ENCODE peak calls at places on chromosomes 2 and 18, in five cellular contexts. One of them, this sample, is unnamed.

GRCh38 chr2:102004588-102004987 is 12.8 kb downstream of the IL1R2 start:
- DNase-seq in PC-3: no peak
- DNase-seq in CD4-positive, alpha-beta T cell: no peak
- DNase-seq in activated naive CD4-positive, alpha-beta T cell: no peak
- DNase-seq in skeletal muscle cell: no peak
- DNase-seq in this sample: no peak

GRCh38 chr2:132403176-132403575 is 13.4 kb upstream of the GPR39 start:
- DNase-seq in PC-3: no peak
- DNase-seq in CD4-positive, alpha-beta T cell: no peak
- DNase-seq in activated naive CD4-positive, alpha-beta T cell: no peak
- DNase-seq in skeletal muscle cell: no peak
- DNase-seq in this sample: no peak

GRCh38 chr18:55555628-55556027 is 32.4 kb downstream of the TCF4 start:
- DNase-seq in PC-3: no peak
- DNase-seq in CD4-positive, alpha-beta T cell: no peak
- DNase-seq in activated naive CD4-positive, alpha-beta T cell: no peak
- DNase-seq in skeletal muscle cell: no peak
- DNase-seq in this sample: no peak

GRCh38 chr2:96626553-96626942 is 11.6 kb downstream of the KANSL3 start:
- DNase-seq in PC-3: no peak
- DNase-seq in CD4-positive, alpha-beta T cell: no peak
- DNase-seq in activated naive CD4-positive, alpha-beta T cell: no peak
- DNase-seq in skeletal muscle cell: no peak
- DNase-seq in this sample: no peak

GRCh38 chr2:199488772-199489400 is 31.1 kb upstream of the SATB2 start:
- DNase-seq in PC-3: peak; percentile 78
- DNase-seq in CD4-positive, alpha-beta T cell: no peak
- DNase-seq in activated naive CD4-positive, alpha-beta T cell: no peak
- DNase-seq in skeletal muscle cell: peak; percentile 9
- DNase-seq in this sample: peak; percentile 7

GRCh38 chr18:59196161-59196560 is 23.8 kb upstream of the GRP start:
- DNase-seq in PC-3: no peak
- DNase-seq in CD4-positive, alpha-beta T cell: no peak
- DNase-seq in activated naive CD4-positive, alpha-beta T cell: no peak
- DNase-seq in skeletal muscle cell: no peak
- DNase-seq in this sample: no peak

GRCh38 chr2:216904554-216904953 is 44.7 kb upstream of the TNP1 start:
- DNase-seq in PC-3: no peak
- DNase-seq in CD4-positive, alpha-beta T cell: no peak
- DNase-seq in activated naive CD4-positive, alpha-beta T cell: no peak
- DNase-seq in skeletal muscle cell: no peak
- DNase-seq in this sample: no peak

GRCh38 chr2:180730976-180731375 is 249.4 kb upstream of the UBE2E3 start:
- DNase-seq in PC-3: peak; percentile 94
- DNase-seq in CD4-positive, alpha-beta T cell: no peak
- DNase-seq in activated naive CD4-positive, alpha-beta T cell: no peak
- DNase-seq in skeletal muscle cell: peak; percentile 38
- DNase-seq in this sample: no peak

GRCh38 chr18:34028341-34028740 is 196.4 kb downstream of the NOL4 start:
- DNase-seq in PC-3: no peak
- DNase-seq in CD4-positive, alpha-beta T cell: no peak
- DNase-seq in activated naive CD4-positive, alpha-beta T cell: no peak
- DNase-seq in skeletal muscle cell: no peak
- DNase-seq in this sample: no peak

GRCh38 chr2:105344704-105345345 is 7.5 kb downstream of the C2orf49 start:
- DNase-seq in PC-3: peak; percentile 77
- DNase-seq in CD4-positive, alpha-beta T cell: no peak
- DNase-seq in activated naive CD4-positive, alpha-beta T cell: no peak
- DNase-seq in skeletal muscle cell: no peak
- DNase-seq in this sample: no peak

GRCh38 chr2:105820151-105820550 is 75.4 kb downstream of the NCK2 start:
- DNase-seq in PC-3: no peak
- DNase-seq in CD4-positive, alpha-beta T cell: no peak
- DNase-seq in activated naive CD4-positive, alpha-beta T cell: no peak
- DNase-seq in skeletal muscle cell: no peak
- DNase-seq in this sample: no peak

GRCh38 chr2:28403388-28403956 is 10.8 kb downstream of the FOSL2 start:
- DNase-seq in PC-3: peak; percentile 17
- DNase-seq in CD4-positive, alpha-beta T cell: no peak
- DNase-seq in activated naive CD4-positive, alpha-beta T cell: no peak
- DNase-seq in skeletal muscle cell: no peak
- DNase-seq in this sample: no peak